ENCODE peak calls at places on chromosomes 1 and 21, in seven cellular contexts. E is MM.1S, Z is hepatocyte, R is HCT116, V is neural progenitor cell, J is PC-3, U is OCI-LY7. D is an unnamed sample.

GRCh38 chr1:53196485-53197271 is at the start of gene CPT2:
- DNase-seq in E (peak), Z (peak), R (peak), V (peak), J (peak), U (peak), D (peak)

GRCh38 chr1:170807432-170807831 is 127.9 kb upstream of the MROH9 start:
- DNase-seq in E (no peak), Z (no peak), R (peak), V (no peak), J (peak), U (no peak), D (no peak)

GRCh38 chr1:46489169-46489637 is 433 bp upstream of the DMBX1 start:
- DNase-seq in E (no peak), Z (peak), R (no peak), V (no peak), J (peak), U (no peak), D (no peak)

GRCh38 chr1:24416666-24417391 is 1.2 kb downstream of the NIPAL3 start:
- DNase-seq in E (peak), Z (peak), R (no peak), V (no peak), J (peak), U (peak), D (peak)

GRCh38 chr1:239757711-239758110 is 334.0 kb upstream of the FMN2 start:
- DNase-seq in E (no peak), Z (no peak), R (no peak), V (no peak), J (peak), U (no peak), D (no peak)

GRCh38 chr1:225911207-225912130 is 12.6 kb downstream of the PYCR2 start:
- DNase-seq in E (peak), Z (peak), R (peak), V (peak), J (no peak), U (no peak), D (peak)

GRCh38 chr1:184821658-184822057 is 67.0 kb upstream of the EDEM3 start:
- DNase-seq in E (peak), Z (no peak), R (no peak), V (no peak), J (no peak), U (no peak), D (no peak)

GRCh38 chr21:43919871-43920801 is 55.1 kb downstream of the AGPAT3 start:
- DNase-seq in E (no peak), Z (peak), R (no peak), V (no peak), J (no peak), U (no peak), D (no peak)

GRCh38 chr1:116243673-116244101 is 129.4 kb upstream of the ATP1A1 start:
- DNase-seq in E (no peak), Z (no peak), R (no peak), V (no peak), J (no peak), U (no peak), D (no peak)

GRCh38 chr1:63630666-63631065 is 37.5 kb downstream of the PGM1 start:
- DNase-seq in E (no peak), Z (no peak), R (no peak), V (no peak), J (no peak), U (no peak), D (no peak)

GRCh38 chr1:7553042-7553690 is 217.9 kb upstream of the VAMP3 start:
- DNase-seq in E (no peak), Z (no peak), R (no peak), V (no peak), J (no peak), U (no peak), D (peak)

GRCh38 chr21:23480591-23481270 is 2126.6 kb downstream of the MRPL39 start:
- DNase-seq in E (no peak), Z (no peak), R (no peak), V (no peak), J (peak), U (no peak), D (no peak)

GRCh38 chr1:75136158-75136815 is 2.1 kb downstream of the LHX8 start:
- DNase-seq in E (peak), Z (peak), R (no peak), V (peak), J (no peak), U (no peak), D (peak)

GRCh38 chr1:205306929-205307566 is 14.5 kb downstream of the NUAK2 start:
- DNase-seq in E (no peak), Z (peak), R (no peak), V (no peak), J (no peak), U (no peak), D (no peak)

GRCh38 chr1:183234660-183235476 is 48.8 kb downstream of the LAMC2 start:
- DNase-seq in E (no peak), Z (peak), R (peak), V (peak), J (peak), U (peak), D (peak)

GRCh38 chr1:70042090-70042716 is 163.2 kb downstream of the LRRC40 start:
- DNase-seq in E (no peak), Z (no peak), R (no peak), V (no peak), J (no peak), U (no peak), D (no peak)

GRCh38 chr21:15365751-15366392 is 301.1 kb upstream of the NRIP1 start:
- DNase-seq in E (no peak), Z (peak), R (no peak), V (no peak), J (peak), U (no peak), D (peak)

GRCh38 chr1:62213075-62213914 is 18.6 kb downstream of the L1TD1 start:
- DNase-seq in E (no peak), Z (no peak), R (no peak), V (no peak), J (no peak), U (no peak), D (peak)

GRCh38 chr1:21955474-21956281 is 18.6 kb upstream of the HSPG2 start:
- DNase-seq in E (no peak), Z (no peak), R (no peak), V (no peak), J (no peak), U (no peak), D (peak)

GRCh38 chr1:31143455-31143854 is 77.9 kb upstream of the PUM1 start:
- DNase-seq in E (no peak), Z (no peak), R (no peak), V (no peak), J (no peak), U (no peak), D (no peak)

GRCh38 chr1:94118013-94118412 is 2.9 kb downstream of the ABCA4 start:
- DNase-seq in E (no peak), Z (no peak), R (no peak), V (no peak), J (no peak), U (no peak), D (no peak)

GRCh38 chr1:29410476-29410875 is 174.2 kb downstream of the PTPRU start:
- DNase-seq in E (no peak), Z (no peak), R (no peak), V (peak), J (no peak), U (no peak), D (no peak)

GRCh38 chr1:184545601-184546000 is 158.8 kb downstream of the C1orf21 start:
- DNase-seq in E (no peak), Z (no peak), R (no peak), V (no peak), J (peak), U (no peak), D (no peak)

GRCh38 chr1:212608956-212609700 is 567 bp downstream of the ATF3 start:
- DNase-seq in E (peak), Z (peak), R (no peak), V (peak), J (peak), U (peak), D (peak)

GRCh38 chr1:186154651-186155050 is 220.4 kb downstream of the TPR start:
- DNase-seq in E (no peak), Z (no peak), R (no peak), V (no peak), J (no peak), U (no peak), D (no peak)

GRCh38 chr1:26949926-26950319 is 10.3 kb downstream of the KDF1 start:
- DNase-seq in E (no peak), Z (no peak), R (no peak), V (no peak), J (peak), U (no peak), D (no peak)

GRCh38 chr1:151888972-151889570 is 20.2 kb downstream of the THEM4 start:
- DNase-seq in E (peak), Z (peak), R (no peak), V (peak), J (peak), U (peak), D (peak)

GRCh38 chr1:205842177-205842576 is 7.8 kb downstream of the PM20D1 start:
- DNase-seq in E (no peak), Z (no peak), R (no peak), V (peak), J (no peak), U (no peak), D (no peak)

GRCh38 chr1:179190861-179191260 is 38.6 kb downstream of the ABL2 start:
- DNase-seq in E (no peak), Z (no peak), R (no peak), V (no peak), J (no peak), U (no peak), D (peak)

GRCh38 chr1:53405737-53406136 is 53.5 kb upstream of the DMRTB1 start:
- DNase-seq in E (no peak), Z (no peak), R (no peak), V (no peak), J (no peak), U (no peak), D (no peak)

GRCh38 chr1:1889847-1890505 is 911 bp downstream of the GNB1 start:
- DNase-seq in E (peak), Z (peak), R (no peak), V (peak), J (peak), U (peak), D (peak)

GRCh38 chr1:235203428-235203827 is 42.4 kb upstream of the RBM34 start:
- DNase-seq in E (no peak), Z (no peak), R (no peak), V (no peak), J (no peak), U (no peak), D (no peak)

GRCh38 chr1:235205687-235206086 is 44.6 kb upstream of the RBM34 start:
- DNase-seq in E (no peak), Z (no peak), R (no peak), V (no peak), J (no peak), U (no peak), D (no peak)

GRCh38 chr1:235207202-235207565 is 46.1 kb upstream of the RBM34 start:
- DNase-seq in E (peak), Z (no peak), R (no peak), V (no peak), J (no peak), U (no peak), D (no peak)

GRCh38 chr1:235206533-235207201 is 45.6 kb upstream of the RBM34 start:
- DNase-seq in E (no peak), Z (no peak), R (no peak), V (no peak), J (peak), U (no peak), D (no peak)
- TF ChIP-seq EZH2phosphoT487 in E (no peak), Z (no peak), R (no peak), V (no peak), J (no peak), U (no peak), D (no peak)

GRCh38 chr1:35112668-35113067 is 33.5 kb downstream of the ZMYM1 start:
- DNase-seq in E (no peak), Z (no peak), R (no peak), V (no peak), J (peak), U (peak), D (no peak)
- TF ChIP-seq CTCF in E (peak), Z (peak), R (peak), V (peak), J (peak), U (peak), D (no peak)

GRCh38 chr1:114737314-114737713 is 20.5 kb downstream of the CSDE1 start:
- DNase-seq in E (no peak), Z (peak), R (no peak), V (no peak), J (no peak), U (no peak), D (no peak)
- TF ChIP-seq EZH2phosphoT487 in E (no peak), Z (no peak), R (no peak), V (no peak), J (no peak), U (no peak), D (no peak)

GRCh38 chr1:245888809-245889208 is 618.3 kb downstream of the SMYD3 start:
- DNase-seq in E (no peak), Z (peak), R (peak), V (peak), J (peak), U (peak), D (peak)
- TF ChIP-seq CTCF in E (peak), Z (peak), R (peak), V (peak), J (peak), U (peak), D (peak)

DNA sequence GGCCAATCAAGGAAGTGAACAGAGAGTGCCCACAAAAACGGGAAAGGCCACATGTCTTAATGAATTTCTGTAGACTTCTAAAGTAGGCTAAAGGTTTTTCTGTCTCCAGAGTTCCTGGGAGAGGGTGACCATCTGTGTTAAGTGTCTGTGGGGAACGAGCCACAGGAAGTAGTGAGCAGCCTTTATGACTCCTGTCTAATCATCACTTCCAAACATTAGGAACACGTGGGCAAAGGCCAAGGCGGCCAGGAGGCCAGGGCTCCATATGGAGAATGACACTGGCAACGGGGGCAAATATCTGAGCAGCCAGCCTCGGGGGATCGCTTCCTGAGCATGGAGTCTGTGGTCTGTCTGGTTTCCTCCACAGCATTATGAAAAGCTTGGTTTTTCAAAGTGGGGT is 7.1 kb downstream of the FAM89A start:
- DNase-seq in E (no peak), Z (no peak), R (no peak), V (no peak), J (no peak), U (no peak), D (no peak)
- TF ChIP-seq EZH2phosphoT487 in E (no peak), Z (no peak), R (no peak), V (no peak), J (no peak), U (no peak), D (no peak)

GRCh38 chr1:107965112-107965991 is at the start of gene VAV3:
- DNase-seq in E (peak), Z (peak), R (no peak), V (peak), J (peak), U (peak), D (peak)
- TF ChIP-seq CTCF in E (no peak), Z (no peak), R (no peak), V (peak), J (no peak), U (peak), D (peak)